ENCODE peak calls at places on chromosomes 16 and 17, in nine cellular contexts. Y is tibial nerve; H is CD8-positive, alpha-beta T cell; P is uterus; U is ascending aorta; G is neuronal stem cell; N is A549; R is right atrium auricular region; X is left ventricle myocardium inferior. W is an unnamed sample. For H3K4me1, the result is how much of the 10 kb centered on the place peaks cover.

GRCh38 chr16:82183004-82183397 is 13.0 kb upstream of the MPHOSPH6 start:
- DNase-seq in X (no peak), R (no peak), P (no peak), H (no peak), Y (no peak), U (no peak), N (no peak), G (no peak), W (no peak)

GRCh38 chr16:23801387-23801786 is 34.4 kb upstream of the PRKCB start:
- DNase-seq in P (peak), Y (peak), U (peak), R (peak), X (peak), H (peak), G (peak), N (peak), W (peak)

GRCh38 chr16:23060458-23061320 is 88.6 kb downstream of the USP31 start:
- DNase-seq in X (peak), N (peak), R (peak), G (peak), H (peak), P (peak), U (peak), Y (peak), W (peak)

GRCh38 chr16:75552951-75553350 is 3.1 kb downstream of the TMEM231 start:
- DNase-seq in H (no peak), U (no peak), G (no peak), N (no peak), Y (no peak), R (no peak), X (no peak), P (no peak), W (no peak)

GRCh38 chr17:40846515-40847155 is 20.4 kb downstream of the KRT12 start:
- DNase-seq in N (no peak), P (no peak), R (no peak), X (no peak), U (no peak), Y (no peak), H (no peak), G (no peak), W (no peak)

GRCh38 chr17:82674656-82675475 is 23.6 kb downstream of the RAB40B start:
- DNase-seq in G (no peak), Y (no peak), U (no peak), N (no peak), X (no peak), P (no peak), R (no peak), H (no peak), W (no peak)

GRCh38 chr16:87789437-87790277 is 23.9 kb upstream of the KLHDC4 start:
- DNase-seq in H (no peak), G (no peak), N (peak), X (no peak), Y (no peak), P (no peak), U (no peak), R (no peak), W (no peak)

GRCh38 chr16:81259916-81260315 is 21.4 kb downstream of the BCO1 start:
- DNase-seq in N (no peak), P (no peak), G (no peak), R (no peak), U (no peak), X (no peak), H (no peak), Y (no peak), W (no peak)

GRCh38 chr17:57869599-57870282 is 19.9 kb upstream of the MRPS23 start:
- DNase-seq in N (peak), X (no peak), P (no peak), U (no peak), H (no peak), R (no peak), Y (no peak), G (no peak), W (no peak)

GRCh38 chr17:50048146-50048720 is 7.7 kb upstream of the ITGA3 start:
- DNase-seq in R (no peak), N (no peak), X (no peak), H (no peak), P (no peak), U (peak), G (no peak), Y (peak), W (no peak)

GRCh38 chr17:40320771-40321501 is 12.0 kb downstream of the RARA start:
- DNase-seq in G (no peak), U (peak), Y (peak), X (peak), R (peak), P (peak), H (no peak), N (no peak), W (no peak)

GRCh38 chr17:46763416-46763815 is 55.1 kb downstream of the WNT3 start:
- DNase-seq in N (no peak), G (no peak), Y (no peak), X (no peak), H (no peak), P (no peak), R (peak), U (no peak), W (no peak)

GRCh38 chr16:70650216-70650615 is 3.9 kb downstream of the IL34 start:
- DNase-seq in Y (no peak), P (no peak), H (no peak), N (no peak), R (no peak), U (peak), X (no peak), G (no peak), W (no peak)

GRCh38 chr17:43129671-43130010 is 4.5 kb upstream of the BRCA1 start:
- DNase-seq in P (no peak), H (no peak), G (no peak), X (no peak), R (no peak), Y (no peak), U (no peak), N (no peak), W (no peak)

GRCh38 chr16:83200005-83200779 is 573.4 kb downstream of the CDH13 start:
- DNase-seq in U (no peak), P (no peak), X (no peak), R (peak), Y (no peak), G (no peak), N (no peak), H (no peak), W (no peak)

GRCh38 chr17:48262982-48263586 is 155.5 kb downstream of the SNX11 start:
- DNase-seq in X (no peak), H (no peak), N (peak), R (no peak), U (no peak), Y (no peak), G (no peak), P (no peak), W (no peak)

GRCh38 chr16:4936181-4936990 is 562 bp downstream of the PPL start:
- DNase-seq in H (no peak), X (no peak), U (no peak), G (no peak), N (no peak), P (no peak), R (no peak), Y (no peak), W (no peak)

GRCh38 chr17:1996243-1997145 is 28.6 kb downstream of the RTN4RL1 start:
- DNase-seq in Y (no peak), H (no peak), P (no peak), U (no peak), G (no peak), X (peak), N (no peak), R (no peak), W (no peak)

GRCh38 chr16:57196276-57196675 is 10.1 kb downstream of the RSPRY1 start:
- DNase-seq in R (no peak), N (no peak), H (no peak), X (no peak), Y (no peak), U (no peak), P (no peak), G (no peak), W (no peak)

GRCh38 chr16:9124908-9125584 is 33.6 kb downstream of the HAPSTR1 start:
- DNase-seq in N (no peak), U (peak), H (no peak), G (no peak), R (peak), Y (no peak), X (no peak), P (no peak), W (no peak)

GRCh38 chr16:9126609-9127008 is 35.2 kb downstream of the HAPSTR1 start:
- DNase-seq in Y (no peak), G (no peak), N (no peak), R (no peak), U (no peak), P (no peak), H (no peak), X (no peak), W (no peak)

GRCh38 chr16:9123871-9124270 is 32.4 kb downstream of the HAPSTR1 start:
- DNase-seq in X (peak), G (no peak), Y (no peak), H (no peak), R (peak), N (peak), U (peak), P (no peak), W (no peak)

GRCh38 chr16:9124444-9124843 is 33.0 kb downstream of the HAPSTR1 start:
- DNase-seq in G (no peak), N (no peak), P (no peak), X (no peak), R (peak), Y (no peak), H (no peak), U (peak), W (no peak)

GRCh38 chr16:9125658-9126492 is 34.4 kb downstream of the HAPSTR1 start:
- DNase-seq in Y (no peak), H (no peak), N (no peak), P (no peak), X (no peak), U (peak), G (no peak), R (peak), W (no peak)
- H3K4me1 ChIP-seq in Y (under half), H (under half), N (half or more), P (under half), X (half or more), U (under half), G (under half), R (under half), W (under half)

GRCh38 chr16:67860589-67861398 is 12.1 kb upstream of the EDC4 start:
- DNase-seq in Y (no peak), P (no peak), X (no peak), G (no peak), R (peak), U (no peak), H (no peak), N (no peak), W (no peak)
- H3K27ac ChIP-seq in Y (no peak), P (no peak), X (peak), G (no peak), R (peak), U (peak), H (no peak), N (peak), W (peak)

GRCh38 chr17:68455756-68456528 is 1.4 kb downstream of the WIPI1 start:
- DNase-seq in X (no peak), P (peak), G (no peak), H (no peak), Y (peak), R (no peak), U (no peak), N (no peak), W (no peak)
- H3K4me3 ChIP-seq in X (peak), P (peak), G (peak), H (no peak), Y (peak), R (peak), U (peak), N (peak), W (peak)

GRCh38 chr17:21126645-21127507 is at the start of gene DHRS7B:
- DNase-seq in Y (peak), U (peak), N (peak), R (peak), H (peak), X (peak), P (peak), G (peak), W (peak)
- H3K4me1 ChIP-seq in Y (under half), U (under half), N (under half), R (under half), H (under half), X (under half), P (under half), G (under half), W (under half)

GRCh38 chr16:17295948-17296347 is 174.8 kb downstream of the XYLT1 start:
- DNase-seq in H (no peak), N (no peak), X (no peak), Y (no peak), R (no peak), U (no peak), P (no peak), G (no peak), W (no peak)
- H3K27ac ChIP-seq in H (no peak), N (no peak), X (peak), Y (no peak), R (peak), U (peak), P (no peak), G (peak), W (peak)

GRCh38 chr17:77380411-77381184 is 239.8 kb downstream of the SEC14L1 start:
- DNase-seq in G (no peak), P (no peak), Y (no peak), N (no peak), U (no peak), R (no peak), X (no peak), H (no peak), W (no peak)
- H3K4me3 ChIP-seq in G (no peak), P (no peak), Y (no peak), N (no peak), U (no peak), R (no peak), X (no peak), H (no peak), W (no peak)

W was measured in thoracic aorta.